ENCODE peak calls at places on chromosomes 16 and 17, in six cellular contexts. E is T follicular helper cell, X is upper lobe of right lung, M is left cardiac atrium, W is substantia nigra, V is T-helper 1 cell. B is an unnamed sample.

GRCh38 chr16:72840591-72841381 is 207.1 kb downstream of the ZFHX3 start:
- DNase-seq in V (no peak), X (no peak), W (no peak), M (no peak), E (no peak), B (no peak)

GRCh38 chr16:74100405-74101316 is 196.0 kb upstream of the PSMD7 start:
- DNase-seq in W (no peak), X (no peak), V (no peak), M (no peak), E (no peak), B (no peak)

GRCh38 chr16:48611329-48612137 is 1.6 kb upstream of the N4BP1 start:
- DNase-seq in V (peak; percentile 73), E (peak; percentile 81), X (no peak), M (no peak), W (no peak), B (no peak)

GRCh38 chr16:46918400-46918799 is 34.2 kb downstream of the GPT2 start:
- DNase-seq in M (no peak), E (no peak), V (no peak), X (no peak), W (no peak), B (no peak)

GRCh38 chr17:81885869-81886548 is 5.4 kb downstream of the ALYREF start:
- DNase-seq in E (no peak), V (no peak), X (no peak), W (no peak), M (no peak), B (peak; percentile 72)

GRCh38 chr17:75475144-75475835 is 18.9 kb downstream of the TMEM94 start:
- DNase-seq in W (no peak), E (no peak), M (no peak), X (no peak), V (no peak), B (no peak)

GRCh38 chr16:82899731-82900454 is 273.1 kb downstream of the CDH13 start:
- DNase-seq in V (no peak), X (no peak), E (no peak), W (no peak), M (no peak), B (no peak)

GRCh38 chr16:79066621-79067020 is 533.9 kb downstream of the MAF start:
- DNase-seq in W (no peak), V (no peak), M (no peak), E (no peak), X (no peak), B (no peak)

GRCh38 chr16:50879873-50880695 is 138.2 kb downstream of the CYLD start:
- DNase-seq in E (no peak), M (no peak), X (no peak), V (no peak), W (no peak), B (peak; percentile 40)

GRCh38 chr17:81437221-81437651 is 42.0 kb downstream of the BAHCC1 start:
- DNase-seq in M (no peak), V (no peak), W (no peak), X (no peak), E (no peak), B (no peak)

GRCh38 chr16:69039333-69039941 is 66.0 kb upstream of the HAS3 start:
- DNase-seq in V (no peak), E (no peak), W (no peak), M (no peak), X (no peak), B (no peak)

GRCh38 chr17:78391843-78392242 is 13.4 kb downstream of the PGS1 start:
- DNase-seq in W (no peak), X (no peak), E (no peak), V (no peak), M (no peak), B (no peak)

GRCh38 chr16:86069736-86070298 is 170.9 kb downstream of the IRF8 start:
- DNase-seq in V (no peak), E (no peak), M (no peak), W (no peak), X (no peak), B (no peak)

GRCh38 chr16:79431923-79432322 is 168.6 kb downstream of the MAF start:
- DNase-seq in M (no peak), V (no peak), X (no peak), E (no peak), W (no peak), B (no peak)

GRCh38 chr16:80191928-80192327 is 348.9 kb upstream of the DYNLRB2 start:
- DNase-seq in V (no peak), X (no peak), E (no peak), M (no peak), W (no peak), B (no peak)

GRCh38 chr16:11361751-11362742 is 16.8 kb downstream of the RMI2 start:
- DNase-seq in W (no peak), V (no peak), X (peak; percentile 51), M (no peak), E (no peak), B (no peak)

GRCh38 chr17:71757156-71757555 is 363.7 kb upstream of the SOX9 start:
- DNase-seq in M (no peak), V (no peak), X (no peak), W (no peak), E (no peak), B (no peak)

GRCh38 chr16:53925011-53925410 is 221.1 kb downstream of the FTO start:
- DNase-seq in E (no peak), V (no peak), W (no peak), X (no peak), M (no peak), B (no peak)

GRCh38 chr16:86697715-86698114 is 119.4 kb downstream of the FOXL1 start:
- DNase-seq in X (no peak), V (no peak), W (no peak), E (no peak), M (no peak), B (no peak)

B was measured in ureter.